ENCODE peak calls at places on chromosome 15, in five cellular contexts. Q is AG04450; I is nephron progenitor cell; X is CD8-positive, alpha-beta T cell; H is progenitor cell of endocrine pancreas. N is an unnamed sample.

GRCh38 chr15:47427463-47427862 is 289.8 kb upstream of the SEMA6D start:
- DNase-seq in Q (no peak), I (no peak), X (no peak), H (no peak), N (no peak)

GRCh38 chr15:43893956-43894355 is 67.2 kb downstream of the WDR76 start:
- DNase-seq in Q (no peak), I (no peak), X (no peak), H (no peak), N (no peak)

GRCh38 chr15:67873777-67874176 is 33.9 kb upstream of the RNU6-1 start:
- DNase-seq in Q (no peak), I (no peak), X (no peak), H (no peak), N (no peak)

GRCh38 chr15:80188293-80188692 is 35.5 kb downstream of the FAH start:
- DNase-seq in Q (no peak), I (no peak), X (no peak), H (no peak), N (peak; percentile 20)

GRCh38 chr15:74781673-74782595 is at the start of gene CSK:
- DNase-seq in Q (no peak), I (peak; percentile 84), X (peak; percentile 80), H (peak; percentile 69), N (peak; percentile 68)

GRCh38 chr15:31328999-31329639 is 2.5 kb downstream of the KLF13 start:
- DNase-seq in Q (no peak), I (peak; percentile 47), X (no peak), H (no peak), N (peak; percentile 24)

GRCh38 chr15:60704717-60705116 is 225.8 kb upstream of the ICE2 start:
- DNase-seq in Q (no peak), I (no peak), X (no peak), H (no peak), N (no peak)

GRCh38 chr15:88901713-88902490 is 6.6 kb upstream of the HAPLN3 start:
- DNase-seq in Q (no peak), I (no peak), X (no peak), H (no peak), N (no peak)

GRCh38 chr15:73078722-73079121 is 26.5 kb downstream of the NEO1 start:
- DNase-seq in Q (peak; percentile 27), I (no peak), X (no peak), H (no peak), N (peak; percentile 80)

GRCh38 chr15:28927043-28927442 is 41.3 kb downstream of the APBA2 start:
- DNase-seq in Q (no peak), I (no peak), X (no peak), H (no peak), N (no peak)

GRCh38 chr15:63057454-63058335 is 15.1 kb downstream of the TPM1 start:
- DNase-seq in Q (no peak), I (no peak), X (no peak), H (no peak), N (no peak)

GRCh38 chr15:33098082-33099058 is 96.1 kb downstream of the FMN1 start:
- DNase-seq in Q (no peak), I (no peak), X (no peak), H (no peak), N (peak; percentile 3)

GRCh38 chr15:35540031-35540430 is 5.9 kb downstream of the DPH6 start:
- DNase-seq in Q (no peak), I (no peak), X (no peak), H (no peak), N (no peak)

GRCh38 chr15:51186846-51187340 is 92.2 kb upstream of the TNFAIP8L3 start:
- DNase-seq in Q (no peak), I (no peak), X (no peak), H (no peak), N (no peak)

DNA sequence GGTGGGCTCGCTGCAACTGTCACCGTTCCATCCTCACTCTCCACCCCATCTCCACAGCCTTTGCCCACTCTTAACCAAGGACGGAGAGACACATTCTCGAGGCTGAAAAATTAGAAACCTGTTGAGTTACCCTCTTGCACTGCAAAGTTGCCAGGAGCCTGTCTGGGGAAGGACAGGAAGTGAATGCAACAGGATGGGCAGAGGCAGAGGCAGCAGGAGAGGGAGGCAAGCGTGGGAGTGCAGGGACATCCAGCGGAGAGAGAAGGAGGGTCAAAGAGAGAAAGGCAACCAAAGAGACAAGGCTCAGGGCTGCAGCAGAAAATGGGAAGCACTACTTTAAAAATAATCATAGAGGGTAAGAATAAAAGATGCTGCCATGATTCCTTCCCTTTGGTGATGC is 78.9 kb upstream of the ARRDC4 start:
- DNase-seq in Q (no peak), I (no peak), X (no peak), H (no peak), N (no peak)
- TF ChIP-seq CTCF in Q (no peak), I (no peak), X (no peak), H (no peak), N (no peak)

GRCh38 chr15:95148183-95148582 is 916.8 kb downstream of the MCTP2 start:
- DNase-seq in Q (no peak), I (no peak), X (no peak), H (no peak), N (no peak)
- TF ChIP-seq CTCF in Q (no peak), I (no peak), X (no peak), H (no peak), N (no peak)

DNA sequence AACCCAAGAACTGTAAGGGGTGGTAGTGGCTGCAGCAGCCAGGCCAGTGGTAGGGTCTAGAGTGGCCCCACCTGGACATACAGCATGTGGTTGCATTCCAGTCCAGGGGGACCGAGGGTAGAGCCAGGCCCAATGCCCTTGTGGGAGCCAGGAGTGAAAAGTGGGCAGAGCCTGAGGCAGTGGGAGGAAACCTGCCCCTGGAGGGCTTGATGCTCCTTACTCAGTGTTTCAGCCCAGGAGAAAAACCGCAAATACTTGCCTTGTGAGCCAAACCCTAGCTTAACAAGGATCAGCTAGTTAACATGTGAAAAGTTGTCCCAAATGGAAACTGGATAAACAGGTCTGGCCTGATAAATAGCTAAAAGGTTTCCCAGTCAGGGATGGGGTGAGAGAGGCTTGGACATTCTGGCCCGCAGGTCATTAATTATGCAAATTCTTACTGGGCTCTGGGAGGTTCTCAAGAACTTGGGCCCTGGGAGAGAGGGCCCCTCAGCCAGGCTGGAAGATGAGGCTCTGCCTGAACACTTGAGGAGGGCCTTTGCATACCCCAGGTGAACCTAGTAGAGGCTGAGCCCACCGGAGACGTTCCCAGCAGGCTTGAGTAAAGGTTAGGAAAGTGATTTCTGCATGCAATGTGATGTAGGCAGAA is 222.1 kb downstream of the THSD4 start:
- DNase-seq in Q (no peak), I (no peak), X (no peak), H (no peak), N (no peak)
- TF ChIP-seq CTCF in Q (no peak), I (no peak), X (no peak), H (no peak), N (no peak)

GRCh38 chr15:56425276-56425675 is 39.7 kb downstream of the MNS1 start:
- DNase-seq in Q (no peak), I (no peak), X (no peak), H (no peak), N (no peak)

GRCh38 chr15:56425976-56426375 is 39.0 kb downstream of the MNS1 start:
- DNase-seq in Q (no peak), I (no peak), X (no peak), H (no peak), N (no peak)

GRCh38 chr15:56432304-56432703 is 32.6 kb downstream of the MNS1 start:
- DNase-seq in Q (no peak), I (no peak), X (no peak), H (no peak), N (no peak)

DNA sequence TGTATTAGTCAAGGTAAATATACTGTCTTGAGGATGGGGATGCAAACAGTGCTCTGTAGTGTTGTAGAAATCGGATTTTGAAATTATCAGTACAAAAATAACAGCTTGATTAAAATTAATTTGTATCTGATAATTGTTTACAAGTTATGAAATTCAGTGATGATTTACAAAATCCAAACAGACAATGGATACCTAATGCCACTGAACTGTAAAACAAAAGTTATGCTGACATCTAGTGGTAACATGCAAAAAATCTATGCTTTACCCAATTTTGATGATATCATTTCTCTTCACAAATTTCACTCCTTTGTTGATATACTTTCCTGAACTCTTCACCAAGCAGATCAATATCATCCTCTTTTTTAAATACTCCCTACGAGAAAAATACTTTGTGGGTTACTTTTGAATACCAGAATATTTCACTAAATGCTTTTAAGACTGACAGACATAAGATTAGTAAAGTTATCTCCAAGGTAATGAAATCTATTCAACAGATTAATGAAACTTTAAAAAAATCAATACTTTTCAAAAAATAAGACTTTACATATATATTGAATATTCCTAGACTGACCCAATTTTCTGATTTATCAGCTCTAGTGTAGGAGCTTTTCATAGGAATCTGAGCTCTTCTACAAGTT is 36.0 kb downstream of the MNS1 start:
- DNase-seq in Q (peak; percentile 1), I (no peak), X (no peak), H (no peak), N (peak; percentile 51)
- TF ChIP-seq CTCF in Q (peak; percentile 55), I (peak; percentile 50), X (peak; percentile 31), H (peak; percentile 66), N (peak; percentile 44)

GRCh38 chr15:84108725-84109124 is 126.8 kb upstream of the GOLGA6L4 start:
- DNase-seq in Q (no peak), I (no peak), X (no peak), H (no peak), N (peak; percentile 30)
- TF ChIP-seq CTCF in Q (peak; percentile 12), I (no peak), X (no peak), H (no peak), N (no peak)

GRCh38 chr15:40908095-40908494 is 13.8 kb downstream of the VPS18 start:
- DNase-seq in Q (no peak), I (no peak), X (no peak), H (no peak), N (no peak)

GRCh38 chr15:40904552-40905201 is 10.4 kb downstream of the VPS18 start:
- DNase-seq in Q (no peak), I (no peak), X (no peak), H (no peak), N (no peak)

GRCh38 chr15:40906101-40906946 is 12.1 kb downstream of the VPS18 start:
- DNase-seq in Q (peak; percentile 86), I (peak; percentile 92), X (peak; percentile 67), H (peak; percentile 89), N (peak; percentile 97)

GRCh38 chr15:40909662-40910625 is 15.7 kb downstream of the VPS18 start:
- DNase-seq in Q (no peak), I (no peak), X (no peak), H (no peak), N (peak; percentile 68)

DNA sequence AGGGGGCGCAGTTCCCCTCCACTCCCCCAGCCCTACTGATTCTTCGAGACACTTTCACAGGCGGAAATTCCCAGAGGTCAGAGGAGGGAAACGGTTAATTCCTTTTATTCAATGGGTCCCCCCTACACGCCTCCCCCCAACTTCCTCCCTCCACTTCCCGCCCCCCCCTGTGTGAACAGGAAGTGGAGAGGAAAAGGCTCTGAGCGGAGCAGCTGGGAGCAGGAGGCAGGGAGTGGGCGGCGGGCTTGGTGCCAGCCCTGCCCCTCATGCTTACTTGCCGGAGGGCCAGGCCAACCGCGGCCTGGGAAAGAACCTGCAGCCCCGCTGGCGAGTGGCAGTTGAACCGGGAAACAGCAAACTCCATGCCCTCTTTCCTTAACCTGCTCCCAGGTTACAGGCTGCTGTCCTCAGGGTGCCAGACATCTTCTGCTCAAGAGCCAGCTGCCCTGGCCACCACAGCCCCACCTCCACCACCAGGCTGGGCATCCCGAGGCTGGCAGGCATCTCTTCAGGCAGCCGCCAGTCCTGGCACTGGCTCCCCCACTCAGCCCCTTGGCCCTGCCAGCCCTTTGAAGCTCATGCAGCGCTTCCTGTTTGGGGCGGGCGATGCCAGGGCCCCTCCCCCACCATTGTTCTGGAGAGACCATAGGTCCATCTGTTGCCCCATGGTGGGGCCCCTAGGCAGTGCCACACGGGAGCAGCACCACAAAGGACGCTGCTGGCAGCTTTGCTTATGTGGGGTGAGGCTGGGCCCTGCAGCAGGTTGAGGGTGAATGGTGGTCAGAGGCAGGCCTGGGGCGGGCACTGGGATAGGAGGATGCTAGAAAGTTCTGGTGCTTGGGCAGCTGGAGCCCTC is 12.9 kb downstream of the VPS18 start:
- DNase-seq in Q (no peak), I (no peak), X (peak; percentile 48), H (no peak), N (peak; percentile 46)
- TF ChIP-seq CTCF in Q (no peak), I (no peak), X (peak; percentile 5), H (no peak), N (no peak)